ENCODE peak calls at places on chromosome 7, in ten cellular contexts. One of them, this sample, is unnamed.

GRCh38 chr7:151018421-151019129 is 5.7 kb downstream of the ATG9B start:
- DNase-seq in foreskin fibroblast: peak
- DNase-seq in lower lobe of right lung: no peak
- DNase-seq in endothelial cell: no peak
- DNase-seq in K562: no peak
- DNase-seq in CD8-positive, alpha-beta T cell: peak
- DNase-seq in LNCaP clone FGC: no peak
- DNase-seq in mesothelial cell of epicardium: peak
- DNase-seq in AG04450: no peak
- DNase-seq in left ventricle myocardium inferior: no peak
- DNase-seq in this sample: no peak

GRCh38 chr7:83751217-83751616 is 102.3 kb upstream of the SEMA3E start:
- DNase-seq in foreskin fibroblast: peak
- DNase-seq in lower lobe of right lung: no peak
- DNase-seq in endothelial cell: no peak
- DNase-seq in K562: no peak
- DNase-seq in CD8-positive, alpha-beta T cell: no peak
- DNase-seq in LNCaP clone FGC: no peak
- DNase-seq in mesothelial cell of epicardium: no peak
- DNase-seq in AG04450: no peak
- DNase-seq in left ventricle myocardium inferior: no peak
- DNase-seq in this sample: no peak

GRCh38 chr7:17770710-17771375 is 169.5 kb downstream of the SNX13 start:
- DNase-seq in foreskin fibroblast: no peak
- DNase-seq in lower lobe of right lung: no peak
- DNase-seq in endothelial cell: no peak
- DNase-seq in K562: no peak
- DNase-seq in CD8-positive, alpha-beta T cell: no peak
- DNase-seq in LNCaP clone FGC: no peak
- DNase-seq in mesothelial cell of epicardium: no peak
- DNase-seq in AG04450: no peak
- DNase-seq in left ventricle myocardium inferior: no peak
- DNase-seq in this sample: no peak

GRCh38 chr7:18399624-18400235 is 95.8 kb upstream of the HDAC9 start:
- DNase-seq in foreskin fibroblast: peak
- DNase-seq in lower lobe of right lung: no peak
- DNase-seq in endothelial cell: no peak
- DNase-seq in K562: no peak
- DNase-seq in CD8-positive, alpha-beta T cell: no peak
- DNase-seq in LNCaP clone FGC: no peak
- DNase-seq in mesothelial cell of epicardium: no peak
- DNase-seq in AG04450: no peak
- DNase-seq in left ventricle myocardium inferior: no peak
- DNase-seq in this sample: no peak

GRCh38 chr7:82897500-82897899 is 265.2 kb downstream of the PCLO start:
- DNase-seq in foreskin fibroblast: peak
- DNase-seq in lower lobe of right lung: no peak
- DNase-seq in endothelial cell: no peak
- DNase-seq in K562: no peak
- DNase-seq in CD8-positive, alpha-beta T cell: no peak
- DNase-seq in LNCaP clone FGC: no peak
- DNase-seq in mesothelial cell of epicardium: no peak
- DNase-seq in AG04450: no peak
- DNase-seq in left ventricle myocardium inferior: no peak
- DNase-seq in this sample: no peak

GRCh38 chr7:100266576-100267354 is 40.7 kb upstream of the SPDYE3 start:
- DNase-seq in foreskin fibroblast: no peak
- DNase-seq in lower lobe of right lung: no peak
- DNase-seq in endothelial cell: peak
- DNase-seq in K562: no peak
- DNase-seq in CD8-positive, alpha-beta T cell: no peak
- DNase-seq in LNCaP clone FGC: no peak
- DNase-seq in mesothelial cell of epicardium: no peak
- DNase-seq in AG04450: no peak
- DNase-seq in left ventricle myocardium inferior: no peak
- DNase-seq in this sample: no peak

GRCh38 chr7:82263880-82264751 is 179.5 kb downstream of the CACNA2D1 start:
- DNase-seq in foreskin fibroblast: no peak
- DNase-seq in lower lobe of right lung: no peak
- DNase-seq in endothelial cell: no peak
- DNase-seq in K562: no peak
- DNase-seq in CD8-positive, alpha-beta T cell: no peak
- DNase-seq in LNCaP clone FGC: no peak
- DNase-seq in mesothelial cell of epicardium: no peak
- DNase-seq in AG04450: no peak
- DNase-seq in left ventricle myocardium inferior: no peak
- DNase-seq in this sample: no peak

GRCh38 chr7:5424689-5425506 is 1.3 kb upstream of the TNRC18 start:
- DNase-seq in foreskin fibroblast: peak
- DNase-seq in lower lobe of right lung: peak
- DNase-seq in endothelial cell: peak
- DNase-seq in K562: no peak
- DNase-seq in CD8-positive, alpha-beta T cell: no peak
- DNase-seq in LNCaP clone FGC: no peak
- DNase-seq in mesothelial cell of epicardium: peak
- DNase-seq in AG04450: no peak
- DNase-seq in left ventricle myocardium inferior: peak
- DNase-seq in this sample: peak

GRCh38 chr7:148507741-148508285 is 82.8 kb upstream of the C7orf33 start:
- DNase-seq in foreskin fibroblast: no peak
- DNase-seq in lower lobe of right lung: no peak
- DNase-seq in endothelial cell: no peak
- DNase-seq in K562: no peak
- DNase-seq in CD8-positive, alpha-beta T cell: no peak
- DNase-seq in LNCaP clone FGC: no peak
- DNase-seq in mesothelial cell of epicardium: no peak
- DNase-seq in AG04450: no peak
- DNase-seq in left ventricle myocardium inferior: no peak
- DNase-seq in this sample: no peak

GRCh38 chr7:40655426-40655825 is 520.6 kb downstream of the SUGCT start:
- DNase-seq in foreskin fibroblast: no peak
- DNase-seq in lower lobe of right lung: no peak
- DNase-seq in endothelial cell: no peak
- DNase-seq in K562: no peak
- DNase-seq in CD8-positive, alpha-beta T cell: no peak
- DNase-seq in LNCaP clone FGC: no peak
- DNase-seq in mesothelial cell of epicardium: no peak
- DNase-seq in AG04450: no peak
- DNase-seq in left ventricle myocardium inferior: no peak
- DNase-seq in this sample: no peak

GRCh38 chr7:44541028-44541869 is at the start of gene NPC1L1:
- DNase-seq in foreskin fibroblast: no peak
- DNase-seq in lower lobe of right lung: no peak
- DNase-seq in endothelial cell: no peak
- DNase-seq in K562: no peak
- DNase-seq in CD8-positive, alpha-beta T cell: no peak
- DNase-seq in LNCaP clone FGC: no peak
- DNase-seq in mesothelial cell of epicardium: no peak
- DNase-seq in AG04450: no peak
- DNase-seq in left ventricle myocardium inferior: no peak
- DNase-seq in this sample: peak
- TF ChIP-seq CTCF in foreskin fibroblast: no peak
- TF ChIP-seq CTCF in lower lobe of right lung: no peak
- TF ChIP-seq CTCF in endothelial cell: no peak
- TF ChIP-seq CTCF in K562: no peak
- TF ChIP-seq CTCF in CD8-positive, alpha-beta T cell: no peak
- TF ChIP-seq CTCF in LNCaP clone FGC: no peak
- TF ChIP-seq CTCF in mesothelial cell of epicardium: no peak
- TF ChIP-seq CTCF in AG04450: no peak
- TF ChIP-seq CTCF in left ventricle myocardium inferior: no peak
- TF ChIP-seq CTCF in this sample: no peak

GRCh38 chr7:73983437-73984164 is 44.4 kb upstream of the ELN start:
- DNase-seq in foreskin fibroblast: peak
- DNase-seq in lower lobe of right lung: peak
- DNase-seq in endothelial cell: no peak
- DNase-seq in K562: no peak
- DNase-seq in CD8-positive, alpha-beta T cell: no peak
- DNase-seq in LNCaP clone FGC: no peak
- DNase-seq in mesothelial cell of epicardium: no peak
- DNase-seq in AG04450: no peak
- DNase-seq in left ventricle myocardium inferior: peak
- DNase-seq in this sample: no peak

GRCh38 chr7:73984481-73985205 is 43.3 kb upstream of the ELN start:
- DNase-seq in foreskin fibroblast: no peak
- DNase-seq in lower lobe of right lung: no peak
- DNase-seq in endothelial cell: no peak
- DNase-seq in K562: no peak
- DNase-seq in CD8-positive, alpha-beta T cell: no peak
- DNase-seq in LNCaP clone FGC: no peak
- DNase-seq in mesothelial cell of epicardium: no peak
- DNase-seq in AG04450: no peak
- DNase-seq in left ventricle myocardium inferior: no peak
- DNase-seq in this sample: no peak

GRCh38 chr7:73987298-73987697 is 40.7 kb upstream of the ELN start:
- DNase-seq in foreskin fibroblast: no peak
- DNase-seq in lower lobe of right lung: no peak
- DNase-seq in endothelial cell: no peak
- DNase-seq in K562: no peak
- DNase-seq in CD8-positive, alpha-beta T cell: no peak
- DNase-seq in LNCaP clone FGC: no peak
- DNase-seq in mesothelial cell of epicardium: no peak
- DNase-seq in AG04450: no peak
- DNase-seq in left ventricle myocardium inferior: no peak
- DNase-seq in this sample: no peak

GRCh38 chr7:73986158-73986631 is 41.8 kb upstream of the ELN start:
- DNase-seq in foreskin fibroblast: peak
- DNase-seq in lower lobe of right lung: no peak
- DNase-seq in endothelial cell: no peak
- DNase-seq in K562: no peak
- DNase-seq in CD8-positive, alpha-beta T cell: no peak
- DNase-seq in LNCaP clone FGC: no peak
- DNase-seq in mesothelial cell of epicardium: no peak
- DNase-seq in AG04450: no peak
- DNase-seq in left ventricle myocardium inferior: peak
- DNase-seq in this sample: no peak

GRCh38 chr7:73985737-73986141 is 42.2 kb upstream of the ELN start:
- DNase-seq in foreskin fibroblast: no peak
- DNase-seq in lower lobe of right lung: no peak
- DNase-seq in endothelial cell: no peak
- DNase-seq in K562: no peak
- DNase-seq in CD8-positive, alpha-beta T cell: no peak
- DNase-seq in LNCaP clone FGC: no peak
- DNase-seq in mesothelial cell of epicardium: no peak
- DNase-seq in AG04450: no peak
- DNase-seq in left ventricle myocardium inferior: peak
- DNase-seq in this sample: no peak
- TF ChIP-seq CTCF in foreskin fibroblast: no peak
- TF ChIP-seq CTCF in lower lobe of right lung: no peak
- TF ChIP-seq CTCF in endothelial cell: no peak
- TF ChIP-seq CTCF in K562: no peak
- TF ChIP-seq CTCF in CD8-positive, alpha-beta T cell: no peak
- TF ChIP-seq CTCF in LNCaP clone FGC: no peak
- TF ChIP-seq CTCF in mesothelial cell of epicardium: no peak
- TF ChIP-seq CTCF in AG04450: no peak
- TF ChIP-seq CTCF in left ventricle myocardium inferior: no peak
- TF ChIP-seq CTCF in this sample: no peak

GRCh38 chr7:36390199-36391090 is 783 bp downstream of the ANLN start:
- DNase-seq in foreskin fibroblast: peak
- DNase-seq in lower lobe of right lung: peak
- DNase-seq in endothelial cell: peak
- DNase-seq in K562: peak
- DNase-seq in CD8-positive, alpha-beta T cell: peak
- DNase-seq in LNCaP clone FGC: peak
- DNase-seq in mesothelial cell of epicardium: peak
- DNase-seq in AG04450: peak
- DNase-seq in left ventricle myocardium inferior: peak
- DNase-seq in this sample: no peak
- TF ChIP-seq CTCF in foreskin fibroblast: no peak
- TF ChIP-seq CTCF in lower lobe of right lung: no peak
- TF ChIP-seq CTCF in endothelial cell: no peak
- TF ChIP-seq CTCF in K562: no peak
- TF ChIP-seq CTCF in CD8-positive, alpha-beta T cell: no peak
- TF ChIP-seq CTCF in LNCaP clone FGC: no peak
- TF ChIP-seq CTCF in mesothelial cell of epicardium: no peak
- TF ChIP-seq CTCF in AG04450: no peak
- TF ChIP-seq CTCF in left ventricle myocardium inferior: no peak
- TF ChIP-seq CTCF in this sample: no peak

GRCh38 chr7:108456845-108457540 is 757 bp upstream of the NRCAM start:
- DNase-seq in foreskin fibroblast: peak
- DNase-seq in lower lobe of right lung: no peak
- DNase-seq in endothelial cell: no peak
- DNase-seq in K562: no peak
- DNase-seq in CD8-positive, alpha-beta T cell: peak
- DNase-seq in LNCaP clone FGC: no peak
- DNase-seq in mesothelial cell of epicardium: no peak
- DNase-seq in AG04450: no peak
- DNase-seq in left ventricle myocardium inferior: no peak
- DNase-seq in this sample: no peak

GRCh38 chr7:108455524-108455832 is 758 bp downstream of the NRCAM start:
- DNase-seq in foreskin fibroblast: no peak
- DNase-seq in lower lobe of right lung: no peak
- DNase-seq in endothelial cell: no peak
- DNase-seq in K562: no peak
- DNase-seq in CD8-positive, alpha-beta T cell: peak
- DNase-seq in LNCaP clone FGC: no peak
- DNase-seq in mesothelial cell of epicardium: no peak
- DNase-seq in AG04450: no peak
- DNase-seq in left ventricle myocardium inferior: no peak
- DNase-seq in this sample: no peak

GRCh38 chr7:108454674-108455523 is 1.3 kb downstream of the NRCAM start:
- DNase-seq in foreskin fibroblast: peak
- DNase-seq in lower lobe of right lung: peak
- DNase-seq in endothelial cell: peak
- DNase-seq in K562: no peak
- DNase-seq in CD8-positive, alpha-beta T cell: peak
- DNase-seq in LNCaP clone FGC: no peak
- DNase-seq in mesothelial cell of epicardium: peak
- DNase-seq in AG04450: no peak
- DNase-seq in left ventricle myocardium inferior: no peak
- DNase-seq in this sample: peak

GRCh38 chr7:108454317-108454673 is 1.9 kb downstream of the NRCAM start:
- DNase-seq in foreskin fibroblast: no peak
- DNase-seq in lower lobe of right lung: no peak
- DNase-seq in endothelial cell: no peak
- DNase-seq in K562: no peak
- DNase-seq in CD8-positive, alpha-beta T cell: no peak
- DNase-seq in LNCaP clone FGC: no peak
- DNase-seq in mesothelial cell of epicardium: no peak
- DNase-seq in AG04450: no peak
- DNase-seq in left ventricle myocardium inferior: no peak
- DNase-seq in this sample: no peak

DNA sequence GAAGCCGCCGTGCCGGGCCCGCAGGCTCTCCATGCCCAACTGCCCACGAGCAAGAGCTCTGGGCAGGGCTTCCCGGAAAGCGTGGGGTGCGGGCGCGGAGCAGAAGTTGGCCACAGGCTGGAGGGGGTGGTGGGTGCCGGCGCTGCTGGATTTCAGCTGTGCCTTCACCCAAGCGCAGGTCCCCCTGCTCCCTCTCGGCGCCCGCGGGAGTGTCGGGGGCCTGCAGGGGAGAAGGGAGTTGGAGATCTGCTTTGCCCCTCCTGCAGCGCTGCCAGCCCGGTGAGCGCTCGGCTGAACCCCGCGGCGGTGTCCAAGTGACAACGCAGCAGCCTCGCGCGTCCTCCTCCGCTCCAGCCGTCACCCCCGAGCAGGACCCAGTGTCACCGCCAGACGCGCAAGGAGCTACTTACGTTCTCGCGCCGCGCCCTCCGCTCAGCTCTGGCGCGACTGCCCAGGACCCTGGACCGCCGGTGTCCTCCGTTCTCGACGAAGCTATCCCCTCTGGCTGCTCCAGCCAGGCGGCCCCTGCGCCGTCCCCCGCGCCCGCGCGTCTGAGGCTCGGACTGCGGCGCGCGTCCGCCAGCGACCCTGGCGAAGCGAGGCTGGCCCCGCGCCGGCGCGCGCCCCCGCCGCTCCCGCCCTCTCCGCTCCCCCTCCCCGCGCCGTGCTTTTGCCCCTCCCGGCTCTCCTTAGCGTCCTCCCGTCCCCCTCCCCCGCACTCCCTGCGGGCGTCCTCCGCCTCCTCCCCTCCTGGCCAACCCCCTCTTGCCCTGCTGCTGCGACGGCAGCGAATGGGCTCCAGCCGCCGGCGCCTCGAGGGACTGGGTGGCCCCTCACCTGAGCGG is at the start of gene NRCAM:
- DNase-seq in foreskin fibroblast: peak
- DNase-seq in lower lobe of right lung: peak
- DNase-seq in endothelial cell: peak
- DNase-seq in K562: peak
- DNase-seq in CD8-positive, alpha-beta T cell: peak
- DNase-seq in LNCaP clone FGC: no peak
- DNase-seq in mesothelial cell of epicardium: peak
- DNase-seq in AG04450: no peak
- DNase-seq in left ventricle myocardium inferior: no peak
- DNase-seq in this sample: peak
- TF ChIP-seq CTCF in foreskin fibroblast: no peak
- TF ChIP-seq CTCF in lower lobe of right lung: no peak
- TF ChIP-seq CTCF in endothelial cell: no peak
- TF ChIP-seq CTCF in K562: no peak
- TF ChIP-seq CTCF in CD8-positive, alpha-beta T cell: no peak
- TF ChIP-seq CTCF in LNCaP clone FGC: no peak
- TF ChIP-seq CTCF in mesothelial cell of epicardium: no peak
- TF ChIP-seq CTCF in AG04450: no peak
- TF ChIP-seq CTCF in left ventricle myocardium inferior: no peak
- TF ChIP-seq CTCF in this sample: no peak